ENCODE peak calls at places on chromosomes 3 and 15, in seven cellular contexts. One of them, this sample, is unnamed.

GRCh38 chr15:80732148-80732547 is 37.0 kb downstream of the ABHD17C start:
- DNase-seq in activated CD4-positive, alpha-beta T cell treated with anti-CD3 and anti-CD28 coated beads, Interleukin-2, amount 50 U/mL, for 24 hours: no peak
- DNase-seq in ACHN: no peak
- DNase-seq in right lobe of liver: no peak
- DNase-seq in fibroblast of lung: no peak
- DNase-seq in A673: no peak
- DNase-seq in lung: no peak
- DNase-seq in this sample: no peak

GRCh38 chr15:85625856-85626255 is 168.9 kb downstream of the KLHL25 start:
- DNase-seq in lung: no peak
- DNase-seq in right lobe of liver: no peak
- DNase-seq in fibroblast of lung: peak; percentile 94
- DNase-seq in A673: no peak
- DNase-seq in ACHN: no peak
- DNase-seq in activated CD4-positive, alpha-beta T cell treated with anti-CD3 and anti-CD28 coated beads, Interleukin-2, amount 50 U/mL, for 24 hours: peak; percentile 25
- DNase-seq in this sample: no peak

GRCh38 chr15:48850648-48851047 is 27.3 kb upstream of the EID1 start:
- DNase-seq in lung: no peak
- DNase-seq in A673: no peak
- DNase-seq in activated CD4-positive, alpha-beta T cell treated with anti-CD3 and anti-CD28 coated beads, Interleukin-2, amount 50 U/mL, for 24 hours: no peak
- DNase-seq in ACHN: no peak
- DNase-seq in fibroblast of lung: no peak
- DNase-seq in right lobe of liver: no peak
- DNase-seq in this sample: peak; percentile 84

GRCh38 chr3:170815340-170815739 is 54.7 kb downstream of the RPL22L1 start:
- DNase-seq in right lobe of liver: peak; percentile 40
- DNase-seq in ACHN: peak; percentile 15
- DNase-seq in lung: peak; percentile 33
- DNase-seq in activated CD4-positive, alpha-beta T cell treated with anti-CD3 and anti-CD28 coated beads, Interleukin-2, amount 50 U/mL, for 24 hours: no peak
- DNase-seq in A673: peak; percentile 52
- DNase-seq in fibroblast of lung: no peak
- DNase-seq in this sample: peak; percentile 85

GRCh38 chr15:98085003-98085639 is 124.6 kb downstream of the ARRDC4 start:
- DNase-seq in A673: peak; percentile 73
- DNase-seq in lung: no peak
- DNase-seq in activated CD4-positive, alpha-beta T cell treated with anti-CD3 and anti-CD28 coated beads, Interleukin-2, amount 50 U/mL, for 24 hours: peak; percentile 24
- DNase-seq in ACHN: peak; percentile 56
- DNase-seq in fibroblast of lung: peak; percentile 84
- DNase-seq in right lobe of liver: no peak
- DNase-seq in this sample: peak; percentile 39

GRCh38 chr3:59820352-59820934 is 770.6 kb upstream of the CFAP20DC start:
- DNase-seq in right lobe of liver: no peak
- DNase-seq in lung: no peak
- DNase-seq in activated CD4-positive, alpha-beta T cell treated with anti-CD3 and anti-CD28 coated beads, Interleukin-2, amount 50 U/mL, for 24 hours: peak; percentile 21
- DNase-seq in ACHN: no peak
- DNase-seq in A673: no peak
- DNase-seq in fibroblast of lung: peak; percentile 41
- DNase-seq in this sample: no peak

GRCh38 chr3:154795582-154795981 is 284.5 kb upstream of the MME start:
- DNase-seq in right lobe of liver: no peak
- DNase-seq in ACHN: peak; percentile 64
- DNase-seq in lung: no peak
- DNase-seq in fibroblast of lung: peak; percentile 83
- DNase-seq in A673: no peak
- DNase-seq in activated CD4-positive, alpha-beta T cell treated with anti-CD3 and anti-CD28 coated beads, Interleukin-2, amount 50 U/mL, for 24 hours: no peak
- DNase-seq in this sample: no peak

GRCh38 chr15:66894986-66895780 is 170.2 kb upstream of the SMAD3 start:
- DNase-seq in A673: no peak
- DNase-seq in right lobe of liver: no peak
- DNase-seq in fibroblast of lung: peak; percentile 18
- DNase-seq in activated CD4-positive, alpha-beta T cell treated with anti-CD3 and anti-CD28 coated beads, Interleukin-2, amount 50 U/mL, for 24 hours: no peak
- DNase-seq in ACHN: no peak
- DNase-seq in lung: no peak
- DNase-seq in this sample: no peak

GRCh38 chr15:51737538-51738305 is at the start of gene LYSMD2:
- DNase-seq in lung: peak; percentile 70
- DNase-seq in activated CD4-positive, alpha-beta T cell treated with anti-CD3 and anti-CD28 coated beads, Interleukin-2, amount 50 U/mL, for 24 hours: no peak
- DNase-seq in ACHN: peak; percentile 51
- DNase-seq in fibroblast of lung: peak; percentile 40
- DNase-seq in right lobe of liver: peak; percentile 90
- DNase-seq in A673: peak; percentile 55
- DNase-seq in this sample: peak; percentile 86

GRCh38 chr3:74500257-74500656 is 114.2 kb downstream of the CNTN3 start:
- DNase-seq in lung: no peak
- DNase-seq in right lobe of liver: no peak
- DNase-seq in ACHN: no peak
- DNase-seq in A673: no peak
- DNase-seq in fibroblast of lung: peak; percentile 4
- DNase-seq in activated CD4-positive, alpha-beta T cell treated with anti-CD3 and anti-CD28 coated beads, Interleukin-2, amount 50 U/mL, for 24 hours: no peak
- DNase-seq in this sample: no peak

GRCh38 chr15:66292261-66293084 is 895 bp upstream of the DIS3L start:
- DNase-seq in A673: no peak
- DNase-seq in fibroblast of lung: no peak
- DNase-seq in lung: no peak
- DNase-seq in ACHN: no peak
- DNase-seq in activated CD4-positive, alpha-beta T cell treated with anti-CD3 and anti-CD28 coated beads, Interleukin-2, amount 50 U/mL, for 24 hours: no peak
- DNase-seq in right lobe of liver: no peak
- DNase-seq in this sample: no peak

GRCh38 chr3:189588061-189588817 is 43.0 kb upstream of the TP63 start:
- DNase-seq in right lobe of liver: no peak
- DNase-seq in fibroblast of lung: no peak
- DNase-seq in activated CD4-positive, alpha-beta T cell treated with anti-CD3 and anti-CD28 coated beads, Interleukin-2, amount 50 U/mL, for 24 hours: no peak
- DNase-seq in A673: peak; percentile 53
- DNase-seq in ACHN: no peak
- DNase-seq in lung: no peak
- DNase-seq in this sample: no peak

This sample was measured in NCI-H69.